ENCODE peak calls at places on chromosomes 6 and 20, in four cellular contexts. L is HepG2, O is GM12878, Q is H1. G is an unnamed sample.

GRCh38 chr6:35925961-35926360 is 5.1 kb upstream of the SRPK1 start:
- DNase-seq in L (no peak), O (no peak), Q (no peak), G (no peak)

GRCh38 chr6:152575621-152576150 is 61.5 kb downstream of the SYNE1 start:
- DNase-seq in L (no peak), O (no peak), Q (no peak), G (no peak)

GRCh38 chr20:5529331-5530142 is 212.8 kb upstream of the PROKR2 start:
- DNase-seq in L (peak; percentile 84), O (peak; percentile 26), Q (peak; percentile 33), G (peak; percentile 64)

GRCh38 chr20:9349256-9349655 is 165.1 kb upstream of the LAMP5 start:
- DNase-seq in L (no peak), O (no peak), Q (no peak), G (no peak)

GRCh38 chr20:19249515-19249914 is 37.1 kb downstream of the SLC24A3 start:
- DNase-seq in L (no peak), O (no peak), Q (no peak), G (no peak)

GRCh38 chr6:17429381-17430061 is 36.1 kb downstream of the CAP2 start:
- DNase-seq in L (no peak), O (no peak), Q (no peak), G (no peak)

GRCh38 chr6:36123270-36124139 is 6.8 kb upstream of the MAPK13 start:
- DNase-seq in L (peak; percentile 83), O (no peak), Q (peak; percentile 46), G (peak; percentile 66)

GRCh38 chr6:20202070-20202658 is 10.1 kb downstream of the MBOAT1 start:
- DNase-seq in L (peak; percentile 10), O (peak; percentile 57), Q (no peak), G (no peak)

GRCh38 chr6:111736005-111736607 is 130.4 kb upstream of the TRAF3IP2 start:
- DNase-seq in L (no peak), O (no peak), Q (no peak), G (no peak)

GRCh38 chr6:142476446-142476845 is 174.6 kb downstream of the ADGRG6 start:
- DNase-seq in L (no peak), O (no peak), Q (no peak), G (no peak)

GRCh38 chr6:78810698-78811097 is 56.7 kb upstream of the IRAK1BP1 start:
- DNase-seq in L (no peak), O (no peak), Q (no peak), G (no peak)

GRCh38 chr6:119749341-119749740 is 399.8 kb upstream of the MAN1A1 start:
- DNase-seq in L (no peak), O (no peak), Q (no peak), G (no peak)

GRCh38 chr6:26022737-26023136 is 60.1 kb downstream of the TRIM38 start:
- DNase-seq in L (no peak), O (no peak), Q (no peak), G (no peak)

GRCh38 chr6:24922174-24922573 is 13.6 kb downstream of the RIPOR2 start:
- DNase-seq in L (no peak), O (no peak), Q (no peak), G (no peak)

GRCh38 chr20:34472246-34472925 is 43.8 kb upstream of the DYNLRB1 start:
- DNase-seq in L (no peak), O (no peak), Q (no peak), G (no peak)

GRCh38 chr6:10582774-10583508 is 61.8 kb downstream of the GCNT2 start:
- DNase-seq in L (peak; percentile 58), O (no peak), Q (no peak), G (no peak)

GRCh38 chr6:445571-446417 is 54.2 kb downstream of the IRF4 start:
- DNase-seq in L (no peak), O (no peak), Q (no peak), G (no peak)

GRCh38 chr6:36301085-36301658 is 31.3 kb downstream of the PNPLA1 start:
- DNase-seq in L (no peak), O (no peak), Q (no peak), G (no peak)

GRCh38 chr6:2990932-2991506 is 8.7 kb upstream of the NQO2 start:
- DNase-seq in L (no peak), O (no peak), Q (no peak), G (no peak)

GRCh38 chr6:138722425-138723371 is 50.9 kb upstream of the CCDC28A start:
- DNase-seq in L (peak; percentile 19), O (no peak), Q (no peak), G (peak; percentile 11)

GRCh38 chr6:133286765-133287164 is 45.6 kb downstream of the EYA4 start:
- DNase-seq in L (no peak), O (no peak), Q (no peak), G (peak; percentile 1)

GRCh38 chr6:45479834-45480696 is 102.3 kb upstream of the SUPT3H start:
- DNase-seq in L (no peak), O (no peak), Q (no peak), G (no peak)

GRCh38 chr20:53146201-53146891 is 174.2 kb downstream of the TSHZ2 start:
- DNase-seq in L (no peak), O (no peak), Q (no peak), G (no peak)

GRCh38 chr6:125658759-125659431 is 90.5 kb upstream of the HEY2 start:
- DNase-seq in L (no peak), O (no peak), Q (no peak), G (no peak)

GRCh38 chr6:170444056-170444505 is 109.0 kb downstream of the PSMB1 start:
- DNase-seq in L (no peak), O (no peak), Q (no peak), G (no peak)

GRCh38 chr20:13784271-13784892 is 337 bp downstream of the ESF1 start:
- DNase-seq in L (no peak), O (no peak), Q (no peak), G (no peak)

GRCh38 chr20:651713-652610 is 1.0 kb downstream of the SRXN1 start:
- DNase-seq in L (no peak), O (no peak), Q (no peak), G (no peak)
- H3K9ac ChIP-seq in L (peak overlapping the region; percentile 87), O (peak overlapping the region; percentile 78), Q (peak overlapping the region; percentile 38), G (peak overlapping the region; percentile 93)

DNA sequence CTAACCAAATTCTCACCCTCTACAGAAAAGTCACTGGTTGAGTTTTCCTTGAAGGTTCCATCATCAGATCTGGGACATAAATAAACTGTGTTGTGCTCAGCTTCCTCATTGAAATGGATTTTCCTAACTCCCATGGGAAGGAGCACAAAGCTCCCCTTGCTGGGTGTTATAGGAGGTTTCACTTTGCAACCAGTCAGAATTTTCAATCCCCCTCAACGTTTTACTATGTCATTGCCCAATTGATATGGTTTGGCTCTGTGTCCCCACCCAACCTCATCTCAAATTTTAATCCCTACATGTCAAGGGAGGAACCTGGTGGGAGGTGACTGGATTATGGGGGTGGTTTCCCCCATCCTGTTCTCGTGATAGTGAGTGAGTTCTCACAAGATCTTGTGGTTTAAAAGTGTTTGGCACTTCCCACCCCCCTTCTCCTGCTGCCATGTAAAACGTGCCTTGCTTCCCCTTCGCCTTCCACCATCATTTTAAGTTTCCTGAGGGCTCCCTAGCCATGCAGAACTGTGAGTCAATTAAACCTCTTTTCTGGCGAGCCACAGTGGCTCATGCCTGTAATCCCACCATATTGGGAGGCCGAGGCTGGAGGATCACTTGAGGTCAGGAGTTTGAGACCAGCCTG is 62.9 kb downstream of the ZMYND8 start:
- DNase-seq in L (no peak), O (no peak), Q (no peak), G (no peak)
- H3K36me3 ChIP-seq in L (peaks cover 71% of the 10 kb centered on the region), O (peaks cover 57% of the 10 kb centered on the region), Q (peaks cover 88% of the 10 kb centered on the region), G (peaks cover 95% of the 10 kb centered on the region)

GRCh38 chr20:50689864-50690263 is 1.5 kb downstream of the RIPOR3 start:
- DNase-seq in L (no peak), O (no peak), Q (no peak), G (no peak)
- TF ChIP-seq SUZ12 in L (no peak), O (no peak), Q (no peak), G (no peak)

GRCh38 chr20:36904690-36905089 is 28.8 kb downstream of the TLDC2 start:
- DNase-seq in L (no peak), O (no peak), Q (no peak), G (no peak)
- H3K9ac ChIP-seq in L (no peak overlapping the region), O (no peak overlapping the region), Q (no peak overlapping the region), G (no peak overlapping the region)

GRCh38 chr6:34568341-34568680 is 12.2 kb upstream of the SPDEF start:
- DNase-seq in L (no peak), O (no peak), Q (no peak), G (no peak)
- H3K36me3 ChIP-seq in L (no peaks in the 10 kb centered on the region), O (no peaks in the 10 kb centered on the region), Q (no peaks in the 10 kb centered on the region), G (no peaks in the 10 kb centered on the region)

GRCh38 chr6:145699462-145699861 is 35.9 kb downstream of the EPM2A start:
- DNase-seq in L (no peak), O (no peak), Q (no peak), G (no peak)
- TF ChIP-seq SUZ12 in L (no peak), O (no peak), Q (no peak), G (no peak)